ENCODE peak calls at places on chromosomes 1 and 21, in four cellular contexts. K is GM23248, X is PC-3, B is colonic mucosa. I is an unnamed sample.

GRCh38 chr1:64236584-64236983 is 33.2 kb downstream of the UBE2U start:
- DNase-seq in B (no peak), K (no peak), X (no peak), I (no peak)

GRCh38 chr1:40039757-40040510 is 595 bp upstream of the CAP1 start:
- DNase-seq in X (peak), K (peak), B (peak), I (peak)

GRCh38 chr1:243390315-243390875 is 134.6 kb downstream of the SDCCAG8 start:
- DNase-seq in X (no peak), K (no peak), B (no peak), I (no peak)

GRCh38 chr1:12180315-12180714 is 13.5 kb downstream of the TNFRSF1B start:
- DNase-seq in B (peak), X (no peak), K (no peak), I (no peak)

GRCh38 chr1:57845041-57845440 is 421.2 kb upstream of the DAB1 start:
- DNase-seq in B (no peak), K (peak), X (no peak), I (no peak)

GRCh38 chr1:153032677-153033308 is 1.8 kb downstream of the SPRR1B start:
- DNase-seq in X (peak), B (no peak), K (peak), I (peak)

GRCh38 chr1:159991513-159991912 is 37.5 kb upstream of the SLAMF9 start:
- DNase-seq in B (no peak), X (peak), K (peak), I (no peak)

GRCh38 chr1:220213381-220213983 is 58.8 kb downstream of the RAB3GAP2 start:
- DNase-seq in B (no peak), X (no peak), K (peak), I (no peak)

GRCh38 chr1:196160066-196160795 is 448.0 kb downstream of the KCNT2 start:
- DNase-seq in B (no peak), K (peak), X (peak), I (no peak)

GRCh38 chr1:177238967-177239366 is 68.2 kb downstream of the BRINP2 start:
- DNase-seq in X (no peak), K (no peak), B (no peak), I (no peak)

GRCh38 chr1:76426606-76427005 is 352.1 kb downstream of the ST6GALNAC3 start:
- DNase-seq in X (no peak), K (no peak), B (no peak), I (no peak)

GRCh38 chr1:1230656-1231399 is 973 bp downstream of the SDF4 start:
- DNase-seq in X (peak), K (peak), B (peak), I (peak)

GRCh38 chr1:94820918-94821317 is 761 bp downstream of the SLC44A3 start:
- DNase-seq in X (peak), B (no peak), K (no peak), I (no peak)
- H3K4me3 ChIP-seq in X (peak), B (peak), K (no peak), I (peak)

GRCh38 chr1:231335663-231336602 is 1.7 kb downstream of the EXOC8 start:
- DNase-seq in K (peak), X (peak), B (no peak), I (no peak)
- H3K4me3 ChIP-seq in K (peak), X (peak), B (peak), I (peak)

DNA sequence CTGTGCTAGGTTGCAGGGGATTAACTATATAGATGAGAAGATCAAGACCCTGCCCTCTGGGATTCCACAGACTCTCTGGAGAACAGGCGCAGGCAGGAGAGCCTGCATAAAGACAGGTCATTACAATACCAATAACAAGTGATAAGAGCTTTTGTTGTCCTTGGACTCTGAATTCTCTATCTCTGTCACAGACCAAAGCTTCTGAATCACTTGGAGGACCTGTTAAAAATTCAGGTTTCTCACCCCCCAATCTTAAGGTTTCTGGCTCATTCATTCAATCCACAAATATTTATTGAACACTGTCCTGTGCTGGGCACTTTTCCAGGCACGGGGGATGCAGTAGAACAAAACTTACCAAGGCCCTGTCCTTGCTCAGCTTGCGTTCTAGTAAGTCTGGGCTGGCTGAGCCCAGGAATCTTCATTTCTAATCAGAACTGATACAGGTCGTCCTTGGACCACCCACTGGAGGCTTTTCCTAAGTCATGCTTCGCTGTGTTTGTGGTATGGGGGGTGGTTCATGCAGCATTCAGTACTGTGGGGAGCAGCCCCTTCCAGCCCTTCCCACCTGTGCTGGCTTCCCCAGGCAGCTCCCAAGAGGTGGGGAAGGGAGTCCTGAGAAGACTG is 1.4 kb downstream of the EFNA4 start:
- DNase-seq in X (no peak), K (no peak), B (no peak), I (no peak)
- H3K4me3 ChIP-seq in X (peak), K (peak), B (peak), I (no peak)

DNA sequence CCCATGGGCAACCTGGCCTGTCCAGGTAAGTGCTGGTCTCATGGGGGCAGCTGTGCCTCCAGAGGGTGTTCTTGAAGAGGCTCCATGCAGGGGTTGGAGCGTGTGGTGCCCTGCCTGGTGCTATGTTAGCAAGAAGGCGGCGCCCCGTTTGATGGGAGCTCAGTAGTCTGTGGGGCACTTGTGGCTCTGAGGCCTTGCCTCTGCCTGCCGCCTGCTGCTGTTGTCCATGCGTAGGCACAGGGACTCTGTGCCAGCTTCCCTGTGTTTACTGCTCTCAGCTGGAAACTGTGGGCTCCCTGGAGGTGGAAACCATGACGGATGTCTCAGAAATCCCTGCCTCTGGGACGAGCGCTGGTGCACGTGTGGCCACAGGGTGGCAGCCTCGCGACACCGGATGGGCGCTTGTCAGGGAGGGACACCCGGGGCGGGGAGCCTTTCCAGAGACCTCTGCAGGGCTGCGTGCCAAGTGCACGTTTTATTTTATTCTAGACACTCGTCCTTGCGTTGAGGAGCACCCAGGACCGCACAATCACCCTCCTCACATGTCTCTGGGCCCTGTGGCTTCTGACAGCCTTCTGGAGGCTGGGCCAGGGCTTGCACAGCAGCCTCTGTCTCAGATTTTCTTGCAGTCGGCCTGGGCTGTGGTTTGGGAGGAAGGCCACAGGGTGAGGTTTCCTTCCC is 27.1 kb downstream of the SNAP47 start:
- DNase-seq in K (peak), X (peak), B (peak), I (no peak)
- H3K4me3 ChIP-seq in K (no peak), X (no peak), B (no peak), I (no peak)

GRCh38 chr21:41616063-41616591 is 108.2 kb upstream of the TMPRSS2 start:
- DNase-seq in K (peak), B (no peak), X (peak), I (no peak)
- H3K4me3 ChIP-seq in K (peak), B (no peak), X (no peak), I (no peak)

GRCh38 chr1:165352442-165353293 is 3.8 kb downstream of the LMX1A start:
- DNase-seq in K (no peak), B (peak), X (no peak), I (no peak)

GRCh38 chr1:165352109-165352441 is 4.4 kb downstream of the LMX1A start:
- DNase-seq in K (no peak), B (no peak), X (no peak), I (no peak)

GRCh38 chr1:165354739-165355138 is 1.8 kb downstream of the LMX1A start:
- DNase-seq in B (no peak), K (no peak), X (no peak), I (no peak)

GRCh38 chr1:165355221-165355976 is 1.1 kb downstream of the LMX1A start:
- DNase-seq in K (no peak), X (no peak), B (no peak), I (no peak)

GRCh38 chr1:165353731-165354671 is 2.5 kb downstream of the LMX1A start:
- DNase-seq in B (no peak), X (no peak), K (no peak), I (no peak)
- H3K4me3 ChIP-seq in B (no peak), X (no peak), K (no peak), I (no peak)

GRCh38 chr1:94416901-94417701 is 1.1 kb upstream of the ABCD3 start:
- DNase-seq in X (peak), B (peak), K (peak), I (peak)
- H3K4me3 ChIP-seq in X (peak), B (peak), K (peak), I (peak)

DNA sequence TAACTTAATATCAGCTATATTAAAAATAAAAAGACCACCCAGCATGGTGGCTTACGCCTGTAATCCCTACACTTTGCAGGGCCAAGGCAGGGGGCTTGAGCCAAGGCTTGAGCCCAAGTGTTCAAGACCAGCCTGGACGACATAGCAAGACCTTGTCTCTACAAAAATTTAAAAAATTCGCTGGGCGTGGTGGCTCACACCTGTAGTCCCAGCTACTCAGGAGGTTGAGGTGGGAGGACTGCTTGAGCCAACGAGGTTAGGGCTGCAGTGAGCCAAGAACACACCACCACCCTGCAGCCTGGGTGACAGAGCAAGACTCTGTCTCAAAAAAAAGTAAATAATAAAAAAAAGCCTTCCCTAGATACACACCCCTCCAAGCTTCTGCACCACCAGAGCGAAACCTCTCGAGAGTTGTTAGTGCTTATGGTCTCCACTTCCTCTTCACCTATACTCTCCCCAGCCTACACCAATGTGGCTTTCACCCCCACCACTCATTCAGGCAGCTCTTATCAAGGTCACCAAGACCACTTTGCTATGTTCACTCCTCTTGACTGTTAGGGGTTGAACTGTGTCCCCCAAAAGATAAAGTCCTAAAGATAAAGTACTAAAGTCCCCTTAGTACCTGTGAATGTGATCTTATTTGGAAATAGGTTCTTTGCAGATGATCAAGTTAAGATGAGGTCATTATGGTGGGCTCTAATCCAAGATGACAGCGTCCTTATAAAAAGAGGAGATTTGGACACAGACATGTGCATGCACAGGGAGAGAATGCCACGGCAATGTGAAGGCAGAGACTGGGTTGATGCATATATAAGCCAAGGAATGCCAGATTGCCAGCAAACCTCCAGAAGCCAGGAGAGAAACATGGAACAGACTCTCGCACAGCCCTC is 6.8 kb upstream of the PPP1R15B start:
- DNase-seq in B (peak), X (peak), K (peak), I (no peak)
- H3K4me3 ChIP-seq in B (no peak), X (peak), K (peak), I (no peak)